ENCODE peak calls at places on chromosome 19, in ten cellular contexts. J is AG09309, O is left ventricle myocardium inferior, T is lower leg skin, W is astrocyte of the spinal cord, E is fibroblast of lung, Z is AG04450, L is fibroblast of the aortic adventitia, C is lung, Y is Caco-2. Q is an unnamed sample.

GRCh38 chr19:7888826-7889217 is 512 bp downstream of the LRRC8E start:
- DNase-seq in J (no peak), O (no peak), T (no peak), W (no peak), E (no peak), Z (no peak), L (no peak), C (no peak), Y (no peak), Q (no peak)

GRCh38 chr19:16296713-16297112 is 27.9 kb upstream of the KLF2 start:
- DNase-seq in J (no peak), O (no peak), T (no peak), W (no peak), E (peak; percentile 26), Z (no peak), L (no peak), C (no peak), Y (no peak), Q (no peak)

GRCh38 chr19:55131421-55131820 is 14.0 kb upstream of the PPP1R12C start:
- DNase-seq in J (no peak), O (no peak), T (no peak), W (no peak), E (no peak), Z (no peak), L (no peak), C (no peak), Y (no peak), Q (no peak)

GRCh38 chr19:21697171-21697570 is 70.2 kb downstream of the ZNF100 start:
- DNase-seq in J (no peak), O (no peak), T (no peak), W (no peak), E (no peak), Z (no peak), L (no peak), C (no peak), Y (no peak), Q (no peak)

GRCh38 chr19:43620061-43621001 is 902 bp upstream of the ZNF428 start:
- DNase-seq in J (no peak), O (no peak), T (no peak), W (no peak), E (no peak), Z (no peak), L (no peak), C (no peak), Y (no peak), Q (no peak)

GRCh38 chr19:10538204-10538603 is 5.5 kb upstream of the ATG4D start:
- DNase-seq in J (no peak), O (no peak), T (no peak), W (no peak), E (no peak), Z (no peak), L (no peak), C (no peak), Y (no peak), Q (no peak)

GRCh38 chr19:30314805-30315155 is 57.4 kb upstream of the ZNF536 start:
- DNase-seq in J (no peak), O (no peak), T (no peak), W (no peak), E (no peak), Z (no peak), L (no peak), C (no peak), Y (no peak), Q (no peak)

GRCh38 chr19:16814526-16815100 is 14.6 kb upstream of the SIN3B start:
- DNase-seq in J (no peak), O (no peak), T (no peak), W (peak; percentile 73), E (peak; percentile 52), Z (no peak), L (peak; percentile 52), C (no peak), Y (no peak), Q (peak; percentile 67)

GRCh38 chr19:2744113-2744512 is 4.3 kb upstream of the SLC39A3 start:
- DNase-seq in J (no peak), O (no peak), T (no peak), W (no peak), E (no peak), Z (no peak), L (no peak), C (no peak), Y (no peak), Q (no peak)

GRCh38 chr19:38089440-38089839 is 134.6 kb downstream of the DPF1 start:
- DNase-seq in J (no peak), O (no peak), T (no peak), W (no peak), E (no peak), Z (no peak), L (no peak), C (no peak), Y (no peak), Q (no peak)

GRCh38 chr19:18456974-18457373 is 19.0 kb upstream of the ISYNA1 start:
- DNase-seq in J (no peak), O (peak; percentile 63), T (no peak), W (no peak), E (no peak), Z (no peak), L (peak; percentile 58), C (no peak), Y (no peak), Q (no peak)

GRCh38 chr19:40721140-40721486 is 4.2 kb downstream of the ITPKC start:
- DNase-seq in J (no peak), O (no peak), T (no peak), W (no peak), E (no peak), Z (no peak), L (no peak), C (no peak), Y (no peak), Q (peak; percentile 16)
- H3K4me3 ChIP-seq in J (no peak overlapping the region), O (peak overlapping the region; percentile 85), T (no peak overlapping the region), W (no peak overlapping the region), E (peak overlapping the region; percentile 26), Z (no peak overlapping the region), L (peak overlapping the region; percentile 93), C (no peak overlapping the region), Y (no peak overlapping the region), Q (peak overlapping the region; percentile 81)

DNA sequence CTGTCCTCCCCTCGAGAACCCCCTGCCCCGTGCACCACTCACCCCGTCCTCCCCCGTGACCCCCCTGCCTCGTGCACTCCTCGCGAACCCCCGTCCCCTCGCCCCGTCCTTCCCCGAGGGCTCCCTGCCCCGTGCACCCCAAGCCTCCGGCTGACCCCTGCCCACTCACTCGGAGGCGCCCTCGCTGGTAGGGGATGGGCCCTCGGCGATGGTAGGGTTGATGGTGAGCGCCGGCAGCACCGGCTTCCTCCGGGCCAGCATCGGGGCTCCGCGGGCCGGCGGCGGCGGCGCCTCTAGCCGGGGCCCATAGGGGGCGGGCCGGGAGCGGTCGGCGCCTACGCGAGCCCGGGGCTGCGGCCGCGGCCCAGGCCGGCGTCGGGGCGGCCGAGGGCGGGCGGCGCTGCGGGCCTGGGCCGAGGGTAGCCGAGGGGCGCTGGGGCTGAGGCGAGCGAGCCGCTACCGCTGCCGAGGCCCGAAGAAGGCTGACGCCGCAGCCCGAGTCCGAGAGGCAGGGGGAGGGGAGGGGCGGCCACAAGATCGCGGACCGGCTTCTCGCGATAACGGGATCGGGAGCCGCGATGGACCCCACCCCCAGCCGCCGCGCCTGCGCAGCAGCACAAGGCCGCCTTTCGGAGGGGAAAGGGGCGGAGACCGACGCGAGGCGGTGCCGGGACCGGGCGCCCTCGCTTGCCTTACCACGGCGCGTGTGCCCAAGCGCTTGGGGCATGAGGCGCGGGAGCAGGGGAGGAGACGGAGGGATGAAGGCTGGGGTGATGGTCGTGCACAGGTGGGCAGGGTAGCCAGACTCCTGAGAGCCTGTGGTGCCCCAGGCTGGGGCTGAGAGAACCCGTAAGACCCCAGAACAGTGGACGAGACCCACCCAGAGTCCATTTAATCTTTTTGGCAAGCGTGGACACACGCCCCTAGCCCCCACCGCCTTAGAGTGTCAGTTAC is at the start of gene MAP2K2:
- DNase-seq in J (peak; percentile 31), O (peak; percentile 94), T (peak; percentile 99), W (peak; percentile 87), E (peak; percentile 77), Z (peak; percentile 64), L (peak; percentile 89), C (peak; percentile 95), Y (peak; percentile 96), Q (peak; percentile 91)
- TF ChIP-seq CTCF in J (no peak), O (no peak), T (no peak), W (no peak), E (no peak), Z (no peak), L (no peak), C (no peak), Y (no peak), Q (no peak)

GRCh38 chr19:6772028-6772865 is at the start of gene VAV1:
- DNase-seq in J (no peak), O (peak; percentile 58), T (peak; percentile 90), W (no peak), E (no peak), Z (no peak), L (no peak), C (peak; percentile 69), Y (no peak), Q (no peak)
- H3K4me3 ChIP-seq in J (no peak within 1 kb of the TSS), O (peak within 1 kb of the TSS; percentile 52), T (peak within 1 kb of the TSS; percentile 22), W (no peak within 1 kb of the TSS), E (no peak within 1 kb of the TSS), Z (no peak within 1 kb of the TSS), L (no peak within 1 kb of the TSS), C (peak within 1 kb of the TSS; percentile 56), Y (no peak within 1 kb of the TSS), Q (no peak within 1 kb of the TSS)

GRCh38 chr19:5060591-5061339 is 91.9 kb downstream of the KDM4B start:
- DNase-seq in J (no peak), O (no peak), T (no peak), W (no peak), E (no peak), Z (no peak), L (no peak), C (no peak), Y (no peak), Q (no peak)

GRCh38 chr19:5059767-5060166 is 90.9 kb downstream of the KDM4B start:
- DNase-seq in J (no peak), O (no peak), T (no peak), W (no peak), E (no peak), Z (no peak), L (no peak), C (no peak), Y (no peak), Q (no peak)

GRCh38 chr19:5059191-5059579 is 90.3 kb downstream of the KDM4B start:
- DNase-seq in J (no peak), O (no peak), T (no peak), W (no peak), E (no peak), Z (no peak), L (no peak), C (no peak), Y (no peak), Q (no peak)

GRCh38 chr19:5057860-5058259 is 88.9 kb downstream of the KDM4B start:
- DNase-seq in J (no peak), O (no peak), T (no peak), W (peak; percentile 18), E (no peak), Z (no peak), L (peak; percentile 23), C (no peak), Y (no peak), Q (peak; percentile 40)

DNA sequence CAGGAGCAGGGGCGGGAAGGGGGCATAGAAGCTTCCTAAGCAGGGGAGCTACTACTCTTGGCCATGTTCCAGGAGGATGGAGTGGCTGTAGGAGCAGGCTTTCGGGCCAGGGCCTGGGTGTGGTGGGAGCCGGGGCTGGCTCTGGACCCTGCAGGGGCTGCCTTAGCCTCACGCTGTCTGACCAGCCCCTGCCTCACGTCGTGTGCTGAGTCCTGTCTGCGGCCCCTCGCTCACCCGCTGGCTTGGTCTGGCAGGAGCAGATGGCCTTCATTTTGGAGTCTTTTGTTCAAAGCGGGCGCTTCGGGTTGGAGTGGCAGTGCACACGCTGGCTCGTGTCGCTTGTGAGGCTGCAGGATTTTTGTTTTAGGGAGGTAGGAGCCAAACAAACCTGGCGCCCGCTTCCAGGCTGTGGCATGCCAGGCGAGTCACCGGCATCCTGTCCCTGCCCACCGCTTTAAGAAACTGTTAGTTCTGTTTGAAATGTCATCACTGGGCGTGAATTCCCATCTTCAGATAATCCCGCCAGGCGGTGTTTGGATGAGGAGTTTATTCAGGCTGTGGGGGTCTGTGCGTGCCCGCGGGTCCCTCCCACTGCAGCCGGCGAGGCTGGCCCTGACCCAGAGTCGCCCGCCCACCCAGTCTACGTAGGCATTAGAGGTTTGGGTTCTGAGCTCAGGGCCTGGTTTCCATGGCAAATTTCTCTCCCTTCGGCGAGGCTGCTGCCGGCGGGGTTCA is 89.7 kb downstream of the KDM4B start:
- DNase-seq in J (no peak), O (no peak), T (no peak), W (peak; percentile 18), E (peak; percentile 59), Z (no peak), L (peak; percentile 49), C (no peak), Y (no peak), Q (no peak)
- TF ChIP-seq CTCF in J (no peak), O (no peak), T (no peak), W (no peak), E (no peak), Z (no peak), L (no peak), C (no peak), Y (no peak), Q (no peak)